ENCODE peak calls at places on chromosomes 2 and 18, in five cellular contexts. D is colonic mucosa; U is Panc1; T is PC-3; C is CD8-positive, alpha-beta T cell. L is an unnamed sample. For H3K4me1, the result is how much of the 10 kb centered on the place peaks cover.

GRCh38 chr2:131045925-131046579 is 47.2 kb downstream of the FAM168B start:
- DNase-seq in D (no peak), U (no peak), T (no peak), C (no peak), L (no peak)

GRCh38 chr2:20725782-20726181 is 58.8 kb downstream of the GDF7 start:
- DNase-seq in D (no peak), U (no peak), T (no peak), C (no peak), L (no peak)

GRCh38 chr2:108965540-108966299 is 23.3 kb downstream of the EDAR start:
- DNase-seq in D (no peak), U (no peak), T (peak), C (peak), L (no peak)

GRCh38 chr2:147327636-147328035 is 517.2 kb upstream of the ACVR2A start:
- DNase-seq in D (no peak), U (no peak), T (no peak), C (no peak), L (no peak)

GRCh38 chr2:2057125-2057721 is 273.9 kb downstream of the MYT1L start:
- DNase-seq in D (peak), U (no peak), T (peak), C (peak), L (peak)

GRCh38 chr2:204010611-204011560 is 74.3 kb downstream of the ICOS start:
- DNase-seq in D (no peak), U (no peak), T (peak), C (no peak), L (no peak)

GRCh38 chr2:150783896-150784295 is 296.4 kb upstream of the RND3 start:
- DNase-seq in D (no peak), U (no peak), T (no peak), C (no peak), L (no peak)

GRCh38 chr2:105929506-105929905 is 184.8 kb downstream of the NCK2 start:
- DNase-seq in D (no peak), U (no peak), T (peak), C (peak), L (no peak)

GRCh38 chr2:234451852-234452625 is 44.8 kb downstream of the ARL4C start:
- DNase-seq in D (no peak), U (no peak), T (peak), C (no peak), L (no peak)

GRCh38 chr2:231200805-231201474 is 2.5 kb downstream of the ARMC9 start:
- DNase-seq in D (no peak), U (no peak), T (peak), C (no peak), L (no peak)

GRCh38 chr2:84808279-84808678 is 72.6 kb downstream of the TRABD2A start:
- DNase-seq in D (no peak), U (no peak), T (no peak), C (no peak), L (no peak)

GRCh38 chr2:3242747-3243369 is 134.8 kb downstream of the EIPR1 start:
- DNase-seq in D (no peak), U (no peak), T (no peak), C (peak), L (no peak)

GRCh38 chr2:217934321-217935131 is 68.3 kb downstream of the TNS1 start:
- DNase-seq in D (peak), U (no peak), T (peak), C (no peak), L (no peak)

GRCh38 chr2:33316314-33316713 is 160.1 kb upstream of the RASGRP3 start:
- DNase-seq in D (no peak), U (no peak), T (no peak), C (no peak), L (no peak)

GRCh38 chr2:7994397-7994951 is 687.4 kb upstream of the ID2 start:
- DNase-seq in D (no peak), U (no peak), T (no peak), C (no peak), L (no peak)

GRCh38 chr2:15142069-15142689 is 419.0 kb downstream of the NBAS start:
- DNase-seq in D (no peak), U (no peak), T (peak), C (peak), L (no peak)

GRCh38 chr2:2108189-2108588 is 222.9 kb downstream of the MYT1L start:
- DNase-seq in D (no peak), U (no peak), T (no peak), C (no peak), L (no peak)

GRCh38 chr2:100877555-100877954 is 57.6 kb downstream of the NPAS2 start:
- DNase-seq in D (no peak), U (no peak), T (no peak), C (no peak), L (no peak)

GRCh38 chr2:62330959-62331358 is 135.0 kb downstream of the B3GNT2 start:
- DNase-seq in D (no peak), U (no peak), T (no peak), C (no peak), L (no peak)

GRCh38 chr18:22193466-22193865 is 24.1 kb downstream of the GATA6 start:
- DNase-seq in D (peak), U (no peak), T (no peak), C (no peak), L (no peak)

GRCh38 chr18:69400976-69401474 is 337 bp downstream of the DOK6 start:
- DNase-seq in D (no peak), U (no peak), T (no peak), C (no peak), L (no peak)

GRCh38 chr18:22043837-22044236 is 125.6 kb upstream of the GATA6 start:
- DNase-seq in D (no peak), U (no peak), T (no peak), C (no peak), L (no peak)

GRCh38 chr2:48109491-48110204 is 203.3 kb upstream of the FBXO11 start:
- DNase-seq in D (no peak), U (no peak), T (peak), C (no peak), L (no peak)

GRCh38 chr18:5152335-5153020 is 44.6 kb downstream of the AKAIN1 start:
- DNase-seq in D (no peak), U (no peak), T (no peak), C (no peak), L (peak)
- H3K4me3 ChIP-seq in D (no peak), U (no peak), T (no peak), C (no peak), L (no peak)

GRCh38 chr2:120540719-120541552 is 194.7 kb upstream of the GLI2 start:
- DNase-seq in D (no peak), U (no peak), T (no peak), C (no peak), L (no peak)
- H3K27ac ChIP-seq in D (no peak), U (no peak), T (no peak), C (no peak), L (no peak)

GRCh38 chr2:160338891-160339290 is 138.8 kb upstream of the ITGB6 start:
- DNase-seq in D (no peak), U (no peak), T (no peak), C (no peak), L (no peak)
- H3K4me1 ChIP-seq in D (under half), U (under half), T (under half), C (under half), L (under half)

DNA sequence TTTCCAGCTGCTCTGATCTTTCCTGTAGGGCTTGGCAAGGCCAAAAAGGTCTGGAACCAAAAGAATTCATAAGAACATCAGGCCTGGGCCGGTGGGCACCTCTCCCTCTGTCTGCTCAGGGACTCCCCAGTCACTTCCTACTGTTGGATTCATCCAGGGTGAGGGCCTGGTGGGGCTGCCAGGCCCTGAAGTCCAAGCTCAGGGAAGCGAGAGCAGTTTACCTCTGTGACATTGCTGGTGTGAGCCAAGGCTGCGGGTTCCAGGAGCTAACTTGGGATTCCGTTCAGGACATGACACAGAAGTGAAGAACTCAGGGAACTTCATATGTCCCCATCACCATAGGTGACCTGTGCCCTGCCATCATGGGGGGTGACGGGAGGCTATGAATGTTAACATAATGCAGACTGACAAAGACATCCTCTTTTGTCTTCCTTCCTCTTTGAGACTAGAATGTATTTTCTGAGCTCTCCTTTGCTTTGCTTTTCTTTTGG is 130.6 kb upstream of the SLC1A4 start:
- DNase-seq in D (no peak), U (no peak), T (no peak), C (no peak), L (no peak)
- H3K4me3 ChIP-seq in D (no peak), U (no peak), T (no peak), C (no peak), L (no peak)

DNA sequence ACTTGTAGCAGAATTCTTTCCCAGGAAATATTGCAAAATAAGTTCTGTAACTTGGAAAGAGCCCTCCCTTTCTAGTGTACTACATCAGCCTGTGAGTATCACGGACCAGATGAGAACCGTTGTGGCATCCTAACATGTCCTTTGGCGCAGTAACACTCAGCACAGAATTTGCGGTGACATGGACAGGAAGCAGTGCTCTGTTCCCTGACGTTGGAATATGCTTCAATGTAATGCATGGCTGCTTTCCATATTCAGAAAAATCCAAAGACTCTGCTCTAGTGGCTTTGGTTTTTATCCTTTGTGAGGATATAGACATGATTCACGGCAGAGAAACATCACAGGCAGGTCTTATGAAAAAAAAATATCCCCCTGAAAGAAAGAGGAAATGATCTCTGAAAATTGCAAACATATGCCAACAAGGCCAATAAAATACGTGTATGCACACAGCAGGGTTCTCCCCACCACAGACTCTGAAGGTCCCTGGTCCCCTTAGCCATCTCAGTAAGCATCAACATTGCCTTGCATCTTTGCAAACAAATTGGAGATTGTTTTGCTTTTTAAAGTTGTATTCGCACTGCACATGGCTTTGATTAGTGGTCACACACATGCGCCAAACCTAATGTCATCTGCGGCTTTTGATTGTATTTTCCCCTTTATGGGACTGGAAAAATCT is 122.8 kb downstream of the COPS8 start:
- DNase-seq in D (no peak), U (no peak), T (no peak), C (no peak), L (no peak)
- H3K27ac ChIP-seq in D (peak), U (peak), T (no peak), C (no peak), L (no peak)

L was measured in iPS DF 6.9.